ENCODE peak calls at places on chromosomes 11 and 22, in four cellular contexts. One of them, this sample, is unnamed.
A peak's percentile ranks its signal among the peaks of the same experiment; 100 is the strongest.

GRCh38 chr22:43275545-43275981 is 67.6 kb downstream of the SCUBE1 start:
- DNase-seq in fibroblast of pulmonary artery: peak; percentile 72
- DNase-seq in tibial nerve: no peak
- DNase-seq in kidney epithelial cell: no peak
- DNase-seq in this sample: no peak

GRCh38 chr22:45934659-45935341 is 42.2 kb downstream of the WNT7B start:
- DNase-seq in fibroblast of pulmonary artery: peak; percentile 57
- DNase-seq in tibial nerve: no peak
- DNase-seq in kidney epithelial cell: peak; percentile 95
- DNase-seq in this sample: no peak

GRCh38 chr22:19998232-19998951 is 18.2 kb downstream of the ARVCF start:
- DNase-seq in fibroblast of pulmonary artery: no peak
- DNase-seq in tibial nerve: no peak
- DNase-seq in kidney epithelial cell: no peak
- DNase-seq in this sample: no peak

GRCh38 chr11:3215346-3216026 is 3.1 kb downstream of the MRGPRG start:
- DNase-seq in fibroblast of pulmonary artery: no peak
- DNase-seq in tibial nerve: peak; percentile 9
- DNase-seq in kidney epithelial cell: no peak
- DNase-seq in this sample: no peak

GRCh38 chr11:112961751-112962747 is 829 bp downstream of the NCAM1 start:
- DNase-seq in fibroblast of pulmonary artery: no peak
- DNase-seq in tibial nerve: no peak
- DNase-seq in kidney epithelial cell: no peak
- DNase-seq in this sample: peak; percentile 45

GRCh38 chr22:40449676-40450035 is 79.3 kb downstream of the SGSM3 start:
- DNase-seq in fibroblast of pulmonary artery: peak; percentile 58
- DNase-seq in tibial nerve: no peak
- DNase-seq in kidney epithelial cell: no peak
- DNase-seq in this sample: no peak

GRCh38 chr11:2395211-2395730 is 5.3 kb upstream of the TSSC4 start:
- DNase-seq in fibroblast of pulmonary artery: no peak
- DNase-seq in tibial nerve: no peak
- DNase-seq in kidney epithelial cell: no peak
- DNase-seq in this sample: no peak

GRCh38 chr11:33329705-33330329 is 72.6 kb downstream of the HIPK3 start:
- DNase-seq in fibroblast of pulmonary artery: peak; percentile 83
- DNase-seq in tibial nerve: no peak
- DNase-seq in kidney epithelial cell: peak; percentile 16
- DNase-seq in this sample: no peak

GRCh38 chr11:111694851-111695250 is 71.3 kb downstream of the PPP2R1B start:
- DNase-seq in fibroblast of pulmonary artery: peak; percentile 87
- DNase-seq in tibial nerve: no peak
- DNase-seq in kidney epithelial cell: peak; percentile 80
- DNase-seq in this sample: no peak

GRCh38 chr11:405323-405975 is 9.3 kb downstream of the SIGIRR start:
- DNase-seq in fibroblast of pulmonary artery: peak; percentile 26
- DNase-seq in tibial nerve: no peak
- DNase-seq in kidney epithelial cell: no peak
- DNase-seq in this sample: peak; percentile 60

GRCh38 chr11:77619576-77620198 is 17.9 kb downstream of the CLNS1A start:
- DNase-seq in fibroblast of pulmonary artery: peak; percentile 66
- DNase-seq in tibial nerve: no peak
- DNase-seq in kidney epithelial cell: peak; percentile 19
- DNase-seq in this sample: no peak

GRCh38 chr11:102267602-102268001 is 49.7 kb upstream of the BIRC3 start:
- DNase-seq in fibroblast of pulmonary artery: peak; percentile 55
- DNase-seq in tibial nerve: no peak
- DNase-seq in kidney epithelial cell: no peak
- DNase-seq in this sample: no peak

GRCh38 chr11:73147771-73148681 is 5.9 kb upstream of the FCHSD2 start:
- DNase-seq in fibroblast of pulmonary artery: no peak
- DNase-seq in tibial nerve: no peak
- DNase-seq in kidney epithelial cell: no peak
- DNase-seq in this sample: no peak

GRCh38 chr11:101091781-101092180 is 37.8 kb downstream of the PGR start:
- DNase-seq in fibroblast of pulmonary artery: no peak
- DNase-seq in tibial nerve: no peak
- DNase-seq in kidney epithelial cell: no peak
- DNase-seq in this sample: no peak

GRCh38 chr11:111942826-111943225 is 5.7 kb downstream of the DIXDC1 start:
- DNase-seq in fibroblast of pulmonary artery: peak; percentile 79
- DNase-seq in tibial nerve: no peak
- DNase-seq in kidney epithelial cell: no peak
- DNase-seq in this sample: no peak

GRCh38 chr11:128696930-128697329 is 3.1 kb downstream of the FLI1 start:
- DNase-seq in fibroblast of pulmonary artery: no peak
- DNase-seq in tibial nerve: no peak
- DNase-seq in kidney epithelial cell: no peak
- DNase-seq in this sample: no peak

GRCh38 chr11:133636686-133637085 is 104.4 kb upstream of the OPCML start:
- DNase-seq in fibroblast of pulmonary artery: no peak
- DNase-seq in tibial nerve: no peak
- DNase-seq in kidney epithelial cell: no peak
- DNase-seq in this sample: no peak

GRCh38 chr11:118247041-118247440 is 5.1 kb downstream of the MPZL3 start:
- DNase-seq in fibroblast of pulmonary artery: no peak
- DNase-seq in tibial nerve: no peak
- DNase-seq in kidney epithelial cell: no peak
- DNase-seq in this sample: no peak

GRCh38 chr22:48367731-48368130 is 1459.9 kb downstream of the BRD1 start:
- DNase-seq in fibroblast of pulmonary artery: no peak
- DNase-seq in tibial nerve: no peak
- DNase-seq in kidney epithelial cell: no peak
- DNase-seq in this sample: no peak

GRCh38 chr22:45335021-45335818 is 25.5 kb downstream of the FAM118A start:
- DNase-seq in fibroblast of pulmonary artery: no peak
- DNase-seq in tibial nerve: no peak
- DNase-seq in kidney epithelial cell: no peak
- DNase-seq in this sample: no peak

GRCh38 chr11:56783448-56784041 is 35.0 kb upstream of the OR9G4 start:
- DNase-seq in fibroblast of pulmonary artery: peak; percentile 75
- DNase-seq in tibial nerve: no peak
- DNase-seq in kidney epithelial cell: peak; percentile 12
- DNase-seq in this sample: no peak
- H3K4me3 ChIP-seq in fibroblast of pulmonary artery: no peak overlapping the region
- H3K4me3 ChIP-seq in tibial nerve: no peak overlapping the region
- H3K4me3 ChIP-seq in kidney epithelial cell: no peak overlapping the region
- H3K4me3 ChIP-seq in this sample: no peak overlapping the region

GRCh38 chr11:64409278-64409677 is 50.3 kb downstream of the RPS6KA4 start:
- DNase-seq in fibroblast of pulmonary artery: no peak
- DNase-seq in tibial nerve: no peak
- DNase-seq in kidney epithelial cell: no peak
- DNase-seq in this sample: no peak

GRCh38 chr11:64407630-64408029 is 48.7 kb downstream of the RPS6KA4 start:
- DNase-seq in fibroblast of pulmonary artery: no peak
- DNase-seq in tibial nerve: no peak
- DNase-seq in kidney epithelial cell: no peak
- DNase-seq in this sample: no peak

GRCh38 chr11:64409707-64410395 is 50.9 kb downstream of the RPS6KA4 start:
- DNase-seq in fibroblast of pulmonary artery: no peak
- DNase-seq in tibial nerve: no peak
- DNase-seq in kidney epithelial cell: no peak
- DNase-seq in this sample: no peak

GRCh38 chr11:64406221-64406946 is 47.4 kb downstream of the RPS6KA4 start:
- DNase-seq in fibroblast of pulmonary artery: peak; percentile 25
- DNase-seq in tibial nerve: no peak
- DNase-seq in kidney epithelial cell: no peak
- DNase-seq in this sample: no peak

DNA sequence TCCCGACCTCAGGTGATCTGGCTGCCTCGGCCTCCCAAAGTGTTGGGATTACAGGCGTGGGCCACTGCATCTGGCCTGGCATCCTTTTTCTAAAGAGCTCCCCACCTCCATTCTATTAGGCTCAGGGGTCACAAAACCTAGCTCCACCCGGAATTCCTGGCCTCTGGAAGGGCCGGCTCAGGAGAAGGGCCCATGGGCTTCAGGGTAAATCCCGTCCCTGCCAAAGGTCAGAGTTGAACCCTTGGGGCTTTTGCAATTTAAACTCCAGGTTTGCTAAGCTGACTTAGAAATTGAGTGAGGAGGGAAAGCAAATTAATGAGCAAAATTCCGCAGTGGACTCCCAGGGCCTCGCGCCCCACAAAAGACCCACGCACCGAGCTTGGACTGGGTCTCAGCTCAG is 48.3 kb downstream of the RPS6KA4 start:
- DNase-seq in fibroblast of pulmonary artery: no peak
- DNase-seq in tibial nerve: no peak
- DNase-seq in kidney epithelial cell: no peak
- DNase-seq in this sample: no peak
- TF ChIP-seq CTCF in fibroblast of pulmonary artery: no peak
- TF ChIP-seq CTCF in tibial nerve: no peak
- TF ChIP-seq CTCF in kidney epithelial cell: no peak
- TF ChIP-seq CTCF in this sample: no peak

GRCh38 chr11:121451982-121452608 is at the start of gene SORL1:
- DNase-seq in fibroblast of pulmonary artery: peak; percentile 33
- DNase-seq in tibial nerve: peak; percentile 25
- DNase-seq in kidney epithelial cell: no peak
- DNase-seq in this sample: peak; percentile 86

GRCh38 chr11:121451178-121451981 is 734 bp upstream of the SORL1 start:
- DNase-seq in fibroblast of pulmonary artery: no peak
- DNase-seq in tibial nerve: no peak
- DNase-seq in kidney epithelial cell: no peak
- DNase-seq in this sample: no peak

GRCh38 chr11:121452609-121453150 is at the start of gene SORL1-AS1:
- DNase-seq in fibroblast of pulmonary artery: no peak
- DNase-seq in tibial nerve: no peak
- DNase-seq in kidney epithelial cell: no peak
- DNase-seq in this sample: no peak

GRCh38 chr11:121455115-121455514 is 2.3 kb upstream of the SORL1-AS1 start:
- DNase-seq in fibroblast of pulmonary artery: no peak
- DNase-seq in tibial nerve: no peak
- DNase-seq in kidney epithelial cell: no peak
- DNase-seq in this sample: no peak

GRCh38 chr11:121453589-121454299 is 977 bp upstream of the SORL1-AS1 start:
- DNase-seq in fibroblast of pulmonary artery: no peak
- DNase-seq in tibial nerve: no peak
- DNase-seq in kidney epithelial cell: no peak
- DNase-seq in this sample: no peak
- H3K4me3 ChIP-seq in fibroblast of pulmonary artery: no peak overlapping the region
- H3K4me3 ChIP-seq in tibial nerve: no peak overlapping the region
- H3K4me3 ChIP-seq in kidney epithelial cell: no peak overlapping the region
- H3K4me3 ChIP-seq in this sample: peak overlapping the region; percentile 86

DNA sequence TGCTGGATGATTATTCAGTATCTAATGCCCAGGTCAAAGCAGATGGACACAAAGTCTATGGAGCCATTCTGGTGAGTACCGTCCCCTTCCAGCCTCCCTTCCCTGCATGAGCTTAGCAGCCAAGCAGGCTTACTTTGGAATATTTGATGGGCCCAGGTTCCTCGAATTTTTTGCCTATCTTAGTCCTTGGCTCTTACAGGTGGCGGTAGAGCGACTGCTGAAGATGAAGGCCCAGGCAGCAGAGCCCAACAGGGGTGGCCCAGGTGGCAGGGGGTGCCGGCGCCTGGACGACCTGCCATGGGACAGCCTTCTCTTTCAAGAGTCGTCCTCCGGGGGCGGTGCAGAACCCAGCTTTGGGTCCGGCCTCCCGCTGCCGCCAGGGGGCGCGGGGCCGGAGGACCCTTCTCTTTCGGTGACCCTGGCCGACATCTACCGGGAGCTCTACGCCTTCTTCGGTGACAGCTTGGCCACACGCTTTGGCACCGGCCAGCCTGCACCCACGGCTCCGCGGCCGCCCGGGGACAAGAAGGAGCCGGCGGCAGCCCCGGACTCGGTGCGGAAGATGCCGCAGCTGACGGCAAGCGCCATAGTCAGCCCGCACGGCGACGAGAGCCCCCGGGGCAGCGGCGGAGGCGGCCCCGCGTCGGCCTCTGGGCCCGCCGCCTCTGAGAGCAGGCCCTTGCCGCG is 741 bp upstream of the TMEM179B start:
- DNase-seq in fibroblast of pulmonary artery: peak; percentile 78
- DNase-seq in tibial nerve: peak; percentile 82
- DNase-seq in kidney epithelial cell: no peak
- DNase-seq in this sample: peak; percentile 93
- TF ChIP-seq CTCF in fibroblast of pulmonary artery: peak; percentile 92
- TF ChIP-seq CTCF in tibial nerve: peak; percentile 96
- TF ChIP-seq CTCF in kidney epithelial cell: peak; percentile 100
- TF ChIP-seq CTCF in this sample: peak; percentile 92

DNA sequence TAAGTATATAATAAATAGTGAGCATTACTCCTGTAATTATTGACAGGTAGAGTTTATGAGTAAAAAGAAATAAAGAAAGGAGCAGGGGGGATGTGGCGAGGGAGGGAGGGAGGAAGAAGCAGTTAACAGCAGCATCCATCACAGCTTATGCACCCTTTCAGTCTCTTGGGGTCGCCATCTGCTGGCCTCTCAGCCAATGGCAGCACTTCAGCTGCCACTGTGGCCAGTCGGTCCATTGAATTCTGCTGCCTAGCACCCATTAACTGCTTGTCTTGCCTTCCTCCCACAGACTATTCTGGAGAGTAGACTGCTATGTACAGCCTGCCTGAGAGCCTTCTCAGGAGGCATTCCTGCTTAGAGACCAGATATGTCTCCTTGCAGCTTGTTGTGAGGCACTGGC is 388.3 kb downstream of the TENM4 start:
- DNase-seq in fibroblast of pulmonary artery: no peak
- DNase-seq in tibial nerve: no peak
- DNase-seq in kidney epithelial cell: no peak
- DNase-seq in this sample: no peak
- H3K4me3 ChIP-seq in fibroblast of pulmonary artery: no peak overlapping the region
- H3K4me3 ChIP-seq in tibial nerve: no peak overlapping the region
- H3K4me3 ChIP-seq in kidney epithelial cell: no peak overlapping the region
- H3K4me3 ChIP-seq in this sample: no peak overlapping the region

DNA sequence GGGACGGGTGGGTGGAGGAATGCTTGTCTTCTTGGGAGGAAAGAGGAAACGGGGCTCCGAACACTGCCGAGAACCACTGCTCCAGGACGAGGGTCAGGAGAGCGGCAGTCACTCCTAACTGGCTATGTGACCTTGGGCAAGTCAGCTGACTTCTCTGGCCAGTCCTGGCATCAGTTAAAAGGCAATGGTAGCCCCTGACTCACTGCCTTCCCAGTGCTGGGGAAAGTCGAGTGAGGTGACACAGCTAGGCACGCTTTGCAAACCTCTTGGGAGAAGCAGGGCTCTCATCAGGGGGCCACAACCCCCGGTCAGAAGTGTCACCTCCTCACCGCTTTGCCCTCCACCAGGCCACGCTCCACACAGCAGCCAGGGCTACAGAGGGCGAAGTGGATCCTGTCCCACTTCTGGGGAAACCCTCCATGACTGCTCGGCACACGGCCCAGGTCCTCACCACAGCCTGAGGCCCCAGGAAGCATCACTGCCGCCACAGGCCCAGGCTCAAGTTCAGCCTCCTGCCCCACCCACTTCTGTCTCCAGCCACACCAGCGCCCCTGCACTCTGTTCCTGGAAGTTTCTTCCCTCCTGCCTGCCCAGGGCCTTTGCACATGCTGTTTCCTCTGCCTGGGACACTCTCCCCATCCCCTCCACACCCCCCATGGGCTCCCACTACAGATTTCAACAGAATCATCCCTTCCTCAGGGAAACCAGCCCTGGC is 16.3 kb downstream of the IL2RB start:
- DNase-seq in fibroblast of pulmonary artery: no peak
- DNase-seq in tibial nerve: no peak
- DNase-seq in kidney epithelial cell: no peak
- DNase-seq in this sample: no peak
- TF ChIP-seq CTCF in fibroblast of pulmonary artery: no peak
- TF ChIP-seq CTCF in tibial nerve: no peak
- TF ChIP-seq CTCF in kidney epithelial cell: no peak
- TF ChIP-seq CTCF in this sample: no peak

This sample was measured in lower lobe of right lung.